ENCODE peak calls at places on chromosomes 13 and 19, in four cellular contexts. One of them, this sample, is unnamed.
A peak's percentile ranks its signal among the peaks of the same experiment; 100 is the strongest.

GRCh38 chr19:56199686-56200085 is 2.1 kb upstream of the ZSCAN5B start:
- DNase-seq in caudate nucleus: no peak
- DNase-seq in stimulated activated CD8-positive, alpha-beta memory T cell treated with anti-CD3 and anti-CD28 coated beads, Interleukin-2, amount 100 ng/mL, for 48 hours: no peak
- DNase-seq in NT2/D1: no peak
- DNase-seq in this sample: no peak

GRCh38 chr13:48582086-48582485 is 49.2 kb upstream of the RCBTB2 start:
- DNase-seq in caudate nucleus: no peak
- DNase-seq in stimulated activated CD8-positive, alpha-beta memory T cell treated with anti-CD3 and anti-CD28 coated beads, Interleukin-2, amount 100 ng/mL, for 48 hours: no peak
- DNase-seq in NT2/D1: no peak
- DNase-seq in this sample: no peak

GRCh38 chr13:45678282-45678681 is 23.8 kb upstream of the CBY2 start:
- DNase-seq in caudate nucleus: no peak
- DNase-seq in stimulated activated CD8-positive, alpha-beta memory T cell treated with anti-CD3 and anti-CD28 coated beads, Interleukin-2, amount 100 ng/mL, for 48 hours: no peak
- DNase-seq in NT2/D1: peak; percentile 25
- DNase-seq in this sample: no peak

GRCh38 chr19:16676101-16676798 is 15.3 kb downstream of the TMEM38A start:
- DNase-seq in caudate nucleus: no peak
- DNase-seq in stimulated activated CD8-positive, alpha-beta memory T cell treated with anti-CD3 and anti-CD28 coated beads, Interleukin-2, amount 100 ng/mL, for 48 hours: no peak
- DNase-seq in NT2/D1: no peak
- DNase-seq in this sample: no peak

GRCh38 chr13:26425439-26426358 is 131.8 kb upstream of the WASF3 start:
- DNase-seq in caudate nucleus: no peak
- DNase-seq in stimulated activated CD8-positive, alpha-beta memory T cell treated with anti-CD3 and anti-CD28 coated beads, Interleukin-2, amount 100 ng/mL, for 48 hours: no peak
- DNase-seq in NT2/D1: no peak
- DNase-seq in this sample: no peak

GRCh38 chr19:1037553-1038115 is 2.3 kb upstream of the ABCA7 start:
- DNase-seq in caudate nucleus: no peak
- DNase-seq in stimulated activated CD8-positive, alpha-beta memory T cell treated with anti-CD3 and anti-CD28 coated beads, Interleukin-2, amount 100 ng/mL, for 48 hours: no peak
- DNase-seq in NT2/D1: no peak
- DNase-seq in this sample: no peak

GRCh38 chr13:112783135-112783945 is 93.5 kb downstream of the ATP11A start:
- DNase-seq in caudate nucleus: no peak
- DNase-seq in stimulated activated CD8-positive, alpha-beta memory T cell treated with anti-CD3 and anti-CD28 coated beads, Interleukin-2, amount 100 ng/mL, for 48 hours: no peak
- DNase-seq in NT2/D1: no peak
- DNase-seq in this sample: peak; percentile 28

GRCh38 chr13:21894703-21895699 is 224.1 kb downstream of the FGF9 start:
- DNase-seq in caudate nucleus: no peak
- DNase-seq in stimulated activated CD8-positive, alpha-beta memory T cell treated with anti-CD3 and anti-CD28 coated beads, Interleukin-2, amount 100 ng/mL, for 48 hours: no peak
- DNase-seq in NT2/D1: no peak
- DNase-seq in this sample: no peak

GRCh38 chr19:35114656-35115537 is 726 bp upstream of the FXYD3 start:
- DNase-seq in caudate nucleus: peak; percentile 81
- DNase-seq in stimulated activated CD8-positive, alpha-beta memory T cell treated with anti-CD3 and anti-CD28 coated beads, Interleukin-2, amount 100 ng/mL, for 48 hours: peak; percentile 70
- DNase-seq in NT2/D1: peak; percentile 73
- DNase-seq in this sample: no peak

GRCh38 chr13:78317030-78317429 is 286.3 kb downstream of the POU4F1 start:
- DNase-seq in caudate nucleus: no peak
- DNase-seq in stimulated activated CD8-positive, alpha-beta memory T cell treated with anti-CD3 and anti-CD28 coated beads, Interleukin-2, amount 100 ng/mL, for 48 hours: no peak
- DNase-seq in NT2/D1: no peak
- DNase-seq in this sample: no peak

GRCh38 chr13:96762876-96763275 is 231.4 kb downstream of the OXGR1 start:
- DNase-seq in caudate nucleus: no peak
- DNase-seq in stimulated activated CD8-positive, alpha-beta memory T cell treated with anti-CD3 and anti-CD28 coated beads, Interleukin-2, amount 100 ng/mL, for 48 hours: no peak
- DNase-seq in NT2/D1: no peak
- DNase-seq in this sample: no peak

This sample was measured in SJSA1.